ENCODE peak calls at places on chromosomes 5 and 9, in eight cellular contexts. K is MM.1S, B is mucosa of descending colon, E is adipocyte, Z is fibroblast of lung, T is Panc1, L is upper lobe of right lung, W is IMR-90. V is an unnamed sample.

GRCh38 chr9:128927731-128928411 is 7.1 kb downstream of the PHYHD1 start:
- DNase-seq in K (peak; percentile 38), B (peak; percentile 57), E (peak; percentile 68), Z (peak; percentile 51), T (no peak), L (no peak), W (peak; percentile 47), V (no peak)

GRCh38 chr9:104142799-104143553 is 48.9 kb downstream of the SMC2 start:
- DNase-seq in K (no peak), B (no peak), E (no peak), Z (no peak), T (no peak), L (no peak), W (no peak), V (no peak)

GRCh38 chr5:133682496-133682895 is 70.2 kb upstream of the FSTL4 start:
- DNase-seq in K (no peak), B (no peak), E (no peak), Z (no peak), T (no peak), L (no peak), W (no peak), V (no peak)

GRCh38 chr5:6805835-6806234 is 92.6 kb downstream of the TENT4A start:
- DNase-seq in K (no peak), B (no peak), E (no peak), Z (no peak), T (no peak), L (no peak), W (no peak), V (no peak)

GRCh38 chr9:130331573-130331972 is 66.0 kb downstream of the HMCN2 start:
- DNase-seq in K (no peak), B (peak; percentile 66), E (peak; percentile 44), Z (peak; percentile 40), T (no peak), L (peak; percentile 58), W (peak; percentile 74), V (peak; percentile 90)

GRCh38 chr9:137482094-137482781 is 23.1 kb upstream of the NSMF start:
- DNase-seq in K (peak; percentile 80), B (peak; percentile 24), E (peak; percentile 85), Z (peak; percentile 74), T (no peak), L (peak; percentile 76), W (peak; percentile 93), V (peak; percentile 90)

GRCh38 chr9:81522721-81523551 is 166.4 kb downstream of the TLE1 start:
- DNase-seq in K (peak; percentile 50), B (no peak), E (peak; percentile 75), Z (peak; percentile 82), T (no peak), L (no peak), W (peak; percentile 66), V (no peak)

GRCh38 chr5:66113160-66113559 is 30.9 kb upstream of the SREK1 start:
- DNase-seq in K (no peak), B (no peak), E (peak; percentile 6), Z (peak; percentile 62), T (peak; percentile 10), L (no peak), W (peak; percentile 69), V (peak; percentile 65)

GRCh38 chr9:93295456-93296076 is 111.6 kb downstream of the WNK2 start:
- DNase-seq in K (no peak), B (peak; percentile 26), E (no peak), Z (no peak), T (no peak), L (no peak), W (no peak), V (no peak)

GRCh38 chr9:81737871-81738507 is 48.6 kb upstream of the TLE1 start:
- DNase-seq in K (no peak), B (no peak), E (peak; percentile 59), Z (peak; percentile 79), T (peak; percentile 56), L (no peak), W (peak; percentile 91), V (peak; percentile 77)

GRCh38 chr9:71911908-71912325 is 478 bp downstream of the C9orf85 start:
- DNase-seq in K (no peak), B (no peak), E (peak; percentile 77), Z (peak; percentile 54), T (no peak), L (no peak), W (peak; percentile 28), V (no peak)

GRCh38 chr9:16729656-16730055 is 140.8 kb downstream of the BNC2 start:
- DNase-seq in K (no peak), B (no peak), E (no peak), Z (no peak), T (no peak), L (no peak), W (peak; percentile 19), V (no peak)

GRCh38 chr9:36966371-36967097 is 67.5 kb downstream of the PAX5 start:
- DNase-seq in K (no peak), B (no peak), E (no peak), Z (no peak), T (no peak), L (peak; percentile 44), W (no peak), V (no peak)

GRCh38 chr9:109411818-109412352 is 86.2 kb downstream of the PTPN3 start:
- DNase-seq in K (peak; percentile 45), B (no peak), E (peak; percentile 66), Z (peak; percentile 81), T (peak; percentile 47), L (no peak), W (peak; percentile 50), V (no peak)

GRCh38 chr9:121604242-121604641 is 47.2 kb upstream of the DAB2IP start:
- DNase-seq in K (no peak), B (no peak), E (no peak), Z (no peak), T (no peak), L (no peak), W (no peak), V (no peak)

GRCh38 chr5:78509884-78510769 is 138.4 kb downstream of the LHFPL2 start:
- DNase-seq in K (peak; percentile 68), B (peak; percentile 85), E (no peak), Z (no peak), T (no peak), L (peak; percentile 90), W (no peak), V (peak; percentile 54)

GRCh38 chr5:143134900-143135299 is 268.6 kb downstream of the NR3C1 start:
- DNase-seq in K (no peak), B (no peak), E (no peak), Z (no peak), T (no peak), L (no peak), W (peak; percentile 59), V (no peak)

GRCh38 chr5:57844410-57844809 is 361.8 kb upstream of the ACTBL2 start:
- DNase-seq in K (no peak), B (no peak), E (no peak), Z (no peak), T (no peak), L (no peak), W (no peak), V (no peak)

GRCh38 chr9:134341929-134342745 is 15.9 kb downstream of the RXRA start:
- DNase-seq in K (no peak), B (peak; percentile 50), E (no peak), Z (no peak), T (no peak), L (no peak), W (no peak), V (no peak)

GRCh38 chr5:135871268-135871895 is 24.3 kb downstream of the IL9 start:
- DNase-seq in K (no peak), B (no peak), E (no peak), Z (no peak), T (no peak), L (no peak), W (no peak), V (no peak)
- H3K9me3 ChIP-seq in K (no peaks in the 10 kb centered on the region), B (no peaks in the 10 kb centered on the region), E (peaks cover 2% of the 10 kb centered on the region), Z (no peaks in the 10 kb centered on the region), T (no peaks in the 10 kb centered on the region), L (no peaks in the 10 kb centered on the region), W (no peaks in the 10 kb centered on the region), V (no peaks in the 10 kb centered on the region)

GRCh38 chr5:147382776-147383175 is 127.1 kb downstream of the DPYSL3 start:
- DNase-seq in K (no peak), B (no peak), E (no peak), Z (no peak), T (no peak), L (no peak), W (no peak), V (no peak)
- H3K4me3 ChIP-seq in K (no peak overlapping the region), B (no peak overlapping the region), E (peak overlapping the region; percentile 79), Z (no peak overlapping the region), T (no peak overlapping the region), L (peak overlapping the region; percentile 16), W (peak overlapping the region; percentile 30), V (no peak overlapping the region)

GRCh38 chr9:117917873-117918272 is 213.7 kb downstream of the TLR4 start:
- DNase-seq in K (no peak), B (no peak), E (no peak), Z (no peak), T (no peak), L (no peak), W (no peak), V (no peak)
- H3K9me3 ChIP-seq in K (no peaks in the 10 kb centered on the region), B (no peaks in the 10 kb centered on the region), E (no peaks in the 10 kb centered on the region), Z (no peaks in the 10 kb centered on the region), T (no peaks in the 10 kb centered on the region), L (no peaks in the 10 kb centered on the region), W (peaks cover 5% of the 10 kb centered on the region), V (peaks cover 2% of the 10 kb centered on the region)

GRCh38 chr5:1312206-1312605 is 17.3 kb upstream of the TERT start:
- DNase-seq in K (peak; percentile 41), B (no peak), E (no peak), Z (no peak), T (no peak), L (peak; percentile 51), W (no peak), V (no peak)

GRCh38 chr5:1314564-1314982 is 19.7 kb upstream of the TERT start:
- DNase-seq in K (peak; percentile 42), B (peak; percentile 33), E (no peak), Z (no peak), T (no peak), L (peak; percentile 56), W (no peak), V (no peak)

GRCh38 chr5:1315018-1315708 is 20.3 kb upstream of the TERT start:
- DNase-seq in K (no peak), B (peak; percentile 53), E (no peak), Z (no peak), T (no peak), L (peak; percentile 39), W (no peak), V (no peak)

GRCh38 chr5:1311443-1312055 is 16.7 kb upstream of the TERT start:
- DNase-seq in K (no peak), B (no peak), E (no peak), Z (no peak), T (no peak), L (peak; percentile 42), W (no peak), V (no peak)

DNA sequence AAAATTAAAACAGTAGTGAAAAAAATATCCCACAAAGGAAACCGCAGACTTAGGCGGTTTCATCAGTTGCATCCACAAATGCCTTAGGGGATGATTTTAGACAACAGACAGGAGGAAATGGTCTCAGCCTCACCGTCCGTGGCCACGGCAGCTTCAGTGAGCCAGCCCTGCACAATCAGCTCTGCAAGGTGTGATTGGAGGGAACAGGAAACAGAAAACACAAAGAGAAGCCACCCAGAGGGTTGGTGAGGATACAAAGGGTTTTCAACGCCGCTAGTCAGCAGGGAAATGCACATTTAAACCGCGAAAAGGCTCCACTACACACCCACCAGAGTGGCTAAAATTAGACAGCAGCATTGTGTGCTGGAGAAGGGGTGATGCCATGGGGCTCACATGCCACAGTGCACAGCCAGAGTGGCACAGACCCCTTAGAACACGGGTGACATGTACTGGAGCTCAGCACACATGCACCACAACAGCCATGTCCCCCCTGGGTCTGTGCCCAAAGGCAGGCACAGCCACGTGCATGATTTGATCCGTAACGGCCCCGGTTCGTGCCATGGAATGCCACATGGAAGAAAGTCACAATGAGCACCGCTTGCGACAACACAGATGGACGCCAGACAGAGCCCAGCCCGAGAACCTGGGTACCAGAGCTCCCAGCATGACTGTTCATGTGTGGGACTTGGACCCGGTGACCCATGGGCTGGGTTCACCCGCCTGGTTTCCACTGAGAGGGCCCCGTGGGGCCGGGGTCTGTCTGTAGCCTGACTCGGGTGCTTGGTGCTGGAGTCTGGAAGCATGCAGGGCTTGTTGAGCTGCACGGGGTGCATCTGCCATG is 18.3 kb upstream of the TERT start:
- DNase-seq in K (peak; percentile 98), B (peak; percentile 21), E (no peak), Z (no peak), T (no peak), L (peak; percentile 54), W (no peak), V (no peak)
- H3K4me3 ChIP-seq in K (peak overlapping the region; percentile 42), B (no peak overlapping the region), E (no peak overlapping the region), Z (no peak overlapping the region), T (no peak overlapping the region), L (no peak overlapping the region), W (no peak overlapping the region), V (no peak overlapping the region)

V was measured in MG63.